ENCODE peak calls at places on chromosome 14, in nine cellular contexts. One of them, this sample, is unnamed.

GRCh38 chr14:99234982-99235491 is 37.0 kb downstream of the BCL11B start:
- DNase-seq in heart left ventricle: no peak
- DNase-seq in CD8-positive, alpha-beta T cell: peak
- DNase-seq in uterus: no peak
- DNase-seq in AG04450: no peak
- DNase-seq in fibroblast of mammary gland: no peak
- DNase-seq in MG63: no peak
- DNase-seq in heart right ventricle: no peak
- DNase-seq in AG09309: no peak
- DNase-seq in this sample: no peak

GRCh38 chr14:22973217-22974032 is 8.9 kb downstream of the AJUBA start:
- DNase-seq in heart left ventricle: peak
- DNase-seq in CD8-positive, alpha-beta T cell: peak
- DNase-seq in uterus: peak
- DNase-seq in AG04450: no peak
- DNase-seq in fibroblast of mammary gland: peak
- DNase-seq in MG63: no peak
- DNase-seq in heart right ventricle: peak
- DNase-seq in AG09309: no peak
- DNase-seq in this sample: peak

GRCh38 chr14:22955702-22956575 is 951 bp downstream of the HAUS4 start:
- DNase-seq in heart left ventricle: no peak
- DNase-seq in CD8-positive, alpha-beta T cell: no peak
- DNase-seq in uterus: no peak
- DNase-seq in AG04450: no peak
- DNase-seq in fibroblast of mammary gland: no peak
- DNase-seq in MG63: no peak
- DNase-seq in heart right ventricle: no peak
- DNase-seq in AG09309: no peak
- DNase-seq in this sample: no peak

GRCh38 chr14:54451961-54452360 is 10.8 kb upstream of the CNIH1 start:
- DNase-seq in heart left ventricle: no peak
- DNase-seq in CD8-positive, alpha-beta T cell: no peak
- DNase-seq in uterus: no peak
- DNase-seq in AG04450: no peak
- DNase-seq in fibroblast of mammary gland: no peak
- DNase-seq in MG63: no peak
- DNase-seq in heart right ventricle: no peak
- DNase-seq in AG09309: no peak
- DNase-seq in this sample: no peak

GRCh38 chr14:60724080-60724618 is at the start of gene SIX4:
- DNase-seq in heart left ventricle: peak
- DNase-seq in CD8-positive, alpha-beta T cell: peak
- DNase-seq in uterus: peak
- DNase-seq in AG04450: peak
- DNase-seq in fibroblast of mammary gland: peak
- DNase-seq in MG63: peak
- DNase-seq in heart right ventricle: peak
- DNase-seq in AG09309: peak
- DNase-seq in this sample: peak

GRCh38 chr14:104450811-104451401 is 128.7 kb upstream of the C14orf180 start:
- DNase-seq in heart left ventricle: no peak
- DNase-seq in CD8-positive, alpha-beta T cell: no peak
- DNase-seq in uterus: no peak
- DNase-seq in AG04450: no peak
- DNase-seq in fibroblast of mammary gland: no peak
- DNase-seq in MG63: no peak
- DNase-seq in heart right ventricle: no peak
- DNase-seq in AG09309: no peak
- DNase-seq in this sample: no peak

GRCh38 chr14:100536141-100536540 is 51.1 kb downstream of the BEGAIN start:
- DNase-seq in heart left ventricle: no peak
- DNase-seq in CD8-positive, alpha-beta T cell: peak
- DNase-seq in uterus: no peak
- DNase-seq in AG04450: no peak
- DNase-seq in fibroblast of mammary gland: no peak
- DNase-seq in MG63: no peak
- DNase-seq in heart right ventricle: no peak
- DNase-seq in AG09309: no peak
- DNase-seq in this sample: no peak

GRCh38 chr14:38389666-38390065 is 133.8 kb upstream of the CLEC14A start:
- DNase-seq in heart left ventricle: no peak
- DNase-seq in CD8-positive, alpha-beta T cell: no peak
- DNase-seq in uterus: no peak
- DNase-seq in AG04450: no peak
- DNase-seq in fibroblast of mammary gland: peak
- DNase-seq in MG63: no peak
- DNase-seq in heart right ventricle: no peak
- DNase-seq in AG09309: peak
- DNase-seq in this sample: peak

GRCh38 chr14:24080142-24080530 is 8.8 kb downstream of the CPNE6 start:
- DNase-seq in heart left ventricle: no peak
- DNase-seq in CD8-positive, alpha-beta T cell: no peak
- DNase-seq in uterus: no peak
- DNase-seq in AG04450: no peak
- DNase-seq in fibroblast of mammary gland: no peak
- DNase-seq in MG63: no peak
- DNase-seq in heart right ventricle: no peak
- DNase-seq in AG09309: no peak
- DNase-seq in this sample: no peak

GRCh38 chr14:24078146-24078545 is 6.8 kb downstream of the CPNE6 start:
- DNase-seq in heart left ventricle: no peak
- DNase-seq in CD8-positive, alpha-beta T cell: no peak
- DNase-seq in uterus: no peak
- DNase-seq in AG04450: no peak
- DNase-seq in fibroblast of mammary gland: no peak
- DNase-seq in MG63: no peak
- DNase-seq in heart right ventricle: no peak
- DNase-seq in AG09309: no peak
- DNase-seq in this sample: no peak

GRCh38 chr14:24080888-24081738 is 9.8 kb downstream of the CPNE6 start:
- DNase-seq in heart left ventricle: peak
- DNase-seq in CD8-positive, alpha-beta T cell: peak
- DNase-seq in uterus: peak
- DNase-seq in AG04450: no peak
- DNase-seq in fibroblast of mammary gland: peak
- DNase-seq in MG63: peak
- DNase-seq in heart right ventricle: peak
- DNase-seq in AG09309: no peak
- DNase-seq in this sample: no peak

GRCh38 chr14:24081739-24082204 is 10.4 kb downstream of the CPNE6 start:
- DNase-seq in heart left ventricle: no peak
- DNase-seq in CD8-positive, alpha-beta T cell: no peak
- DNase-seq in uterus: no peak
- DNase-seq in AG04450: no peak
- DNase-seq in fibroblast of mammary gland: no peak
- DNase-seq in MG63: no peak
- DNase-seq in heart right ventricle: no peak
- DNase-seq in AG09309: no peak
- DNase-seq in this sample: no peak

DNA sequence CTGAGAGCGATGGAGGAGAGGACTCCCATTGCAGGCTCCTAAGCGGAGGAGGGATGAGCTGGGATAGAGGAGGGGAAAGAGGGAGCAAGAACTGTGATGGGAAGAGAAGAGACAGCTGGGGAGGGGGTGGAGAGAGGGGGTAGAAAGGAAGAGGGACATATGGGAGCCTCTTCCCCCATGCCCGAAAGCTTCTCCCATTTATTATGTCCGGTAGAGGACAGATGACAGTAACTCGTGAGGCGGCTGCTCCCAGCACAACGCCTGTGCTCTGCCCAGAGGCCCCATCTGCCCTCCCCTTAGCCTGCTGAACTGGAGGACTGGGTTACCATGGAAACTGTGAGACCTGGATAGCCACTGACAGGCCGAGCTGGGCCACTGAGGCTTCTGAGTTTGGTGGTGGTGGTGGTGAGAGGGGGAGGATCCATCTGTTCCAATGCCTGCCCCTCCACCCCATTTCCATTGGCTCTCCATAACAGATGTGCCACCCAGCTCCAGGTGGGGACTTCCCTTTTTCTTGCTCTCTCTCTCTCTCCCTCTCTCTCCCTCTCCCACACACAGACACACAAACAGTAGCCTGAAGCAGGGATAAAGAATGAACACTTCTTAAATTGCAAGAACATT is 8.3 kb downstream of the CPNE6 start:
- DNase-seq in heart left ventricle: no peak
- DNase-seq in CD8-positive, alpha-beta T cell: no peak
- DNase-seq in uterus: no peak
- DNase-seq in AG04450: no peak
- DNase-seq in fibroblast of mammary gland: no peak
- DNase-seq in MG63: no peak
- DNase-seq in heart right ventricle: no peak
- DNase-seq in AG09309: no peak
- DNase-seq in this sample: no peak
- H3K4me3 ChIP-seq in heart left ventricle: no peak
- H3K4me3 ChIP-seq in CD8-positive, alpha-beta T cell: no peak
- H3K4me3 ChIP-seq in uterus: no peak
- H3K4me3 ChIP-seq in AG04450: no peak
- H3K4me3 ChIP-seq in fibroblast of mammary gland: no peak
- H3K4me3 ChIP-seq in MG63: no peak
- H3K4me3 ChIP-seq in heart right ventricle: no peak
- H3K4me3 ChIP-seq in AG09309: no peak
- H3K4me3 ChIP-seq in this sample: no peak

GRCh38 chr14:70957710-70958109 is 50.5 kb downstream of the PCNX1 start:
- DNase-seq in heart left ventricle: no peak
- DNase-seq in CD8-positive, alpha-beta T cell: no peak
- DNase-seq in uterus: no peak
- DNase-seq in AG04450: no peak
- DNase-seq in fibroblast of mammary gland: no peak
- DNase-seq in MG63: no peak
- DNase-seq in heart right ventricle: no peak
- DNase-seq in AG09309: no peak
- DNase-seq in this sample: no peak

GRCh38 chr14:70954068-70954467 is 46.8 kb downstream of the PCNX1 start:
- DNase-seq in heart left ventricle: no peak
- DNase-seq in CD8-positive, alpha-beta T cell: no peak
- DNase-seq in uterus: no peak
- DNase-seq in AG04450: no peak
- DNase-seq in fibroblast of mammary gland: no peak
- DNase-seq in MG63: no peak
- DNase-seq in heart right ventricle: no peak
- DNase-seq in AG09309: no peak
- DNase-seq in this sample: no peak

GRCh38 chr14:70956511-70956910 is 49.3 kb downstream of the PCNX1 start:
- DNase-seq in heart left ventricle: no peak
- DNase-seq in CD8-positive, alpha-beta T cell: no peak
- DNase-seq in uterus: no peak
- DNase-seq in AG04450: no peak
- DNase-seq in fibroblast of mammary gland: no peak
- DNase-seq in MG63: no peak
- DNase-seq in heart right ventricle: no peak
- DNase-seq in AG09309: no peak
- DNase-seq in this sample: no peak

GRCh38 chr14:70952485-70952884 is 45.2 kb downstream of the PCNX1 start:
- DNase-seq in heart left ventricle: no peak
- DNase-seq in CD8-positive, alpha-beta T cell: no peak
- DNase-seq in uterus: no peak
- DNase-seq in AG04450: no peak
- DNase-seq in fibroblast of mammary gland: no peak
- DNase-seq in MG63: no peak
- DNase-seq in heart right ventricle: no peak
- DNase-seq in AG09309: no peak
- DNase-seq in this sample: no peak

GRCh38 chr14:70955543-70956480 is 48.6 kb downstream of the PCNX1 start:
- DNase-seq in heart left ventricle: no peak
- DNase-seq in CD8-positive, alpha-beta T cell: peak
- DNase-seq in uterus: no peak
- DNase-seq in AG04450: peak
- DNase-seq in fibroblast of mammary gland: peak
- DNase-seq in MG63: no peak
- DNase-seq in heart right ventricle: no peak
- DNase-seq in AG09309: no peak
- DNase-seq in this sample: peak
- H3K4me3 ChIP-seq in heart left ventricle: no peak
- H3K4me3 ChIP-seq in CD8-positive, alpha-beta T cell: no peak
- H3K4me3 ChIP-seq in uterus: no peak
- H3K4me3 ChIP-seq in AG04450: no peak
- H3K4me3 ChIP-seq in fibroblast of mammary gland: no peak
- H3K4me3 ChIP-seq in MG63: no peak
- H3K4me3 ChIP-seq in heart right ventricle: no peak
- H3K4me3 ChIP-seq in AG09309: no peak
- H3K4me3 ChIP-seq in this sample: no peak

DNA sequence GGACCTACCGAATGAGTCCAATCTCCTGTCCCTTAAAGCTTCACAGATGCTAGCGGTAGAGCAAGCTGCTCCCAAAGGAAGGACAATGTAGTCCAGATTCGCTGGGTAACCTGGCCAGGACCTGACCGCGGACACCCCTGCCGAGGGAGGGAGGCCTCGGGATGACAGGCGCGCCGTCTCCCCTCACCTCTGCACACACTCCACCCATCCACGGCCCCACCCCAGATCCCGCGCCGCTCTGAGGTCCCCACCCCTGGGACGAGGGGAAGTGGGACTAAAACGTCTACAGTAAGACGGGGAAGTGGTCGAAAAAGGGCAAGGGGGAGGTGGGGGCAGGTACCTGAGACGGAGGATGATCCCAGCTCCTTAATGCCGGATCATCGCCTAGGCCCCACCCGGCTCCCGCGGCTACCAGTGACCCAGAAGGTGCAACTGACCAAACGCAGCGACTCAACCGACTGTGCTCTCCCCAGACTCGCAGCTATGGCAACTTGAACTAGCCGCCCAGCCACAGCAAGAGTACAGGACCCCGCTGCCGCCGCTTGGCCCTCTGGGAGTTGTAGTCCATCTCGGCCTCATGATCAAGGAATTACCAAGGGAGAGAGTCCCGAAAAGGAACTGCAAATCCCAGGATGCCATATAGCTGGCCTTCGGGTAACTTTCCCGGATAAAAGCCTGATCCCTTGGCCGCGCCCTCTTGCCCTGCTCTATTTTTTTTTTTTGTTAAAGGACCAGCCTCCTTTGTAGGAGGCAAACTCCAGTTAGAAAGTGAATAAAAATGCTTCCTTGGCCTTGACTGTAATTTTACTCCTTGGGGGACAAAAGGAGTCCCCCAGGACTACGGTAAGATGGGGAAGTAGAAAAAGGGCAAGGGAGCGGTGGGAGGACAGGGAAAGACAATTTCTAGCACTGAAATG is at the start of gene CEP128:
- DNase-seq in heart left ventricle: peak
- DNase-seq in CD8-positive, alpha-beta T cell: peak
- DNase-seq in uterus: peak
- DNase-seq in AG04450: peak
- DNase-seq in fibroblast of mammary gland: peak
- DNase-seq in MG63: peak
- DNase-seq in heart right ventricle: peak
- DNase-seq in AG09309: peak
- DNase-seq in this sample: peak
- H3K4me3 ChIP-seq in heart left ventricle: peak
- H3K4me3 ChIP-seq in CD8-positive, alpha-beta T cell: peak
- H3K4me3 ChIP-seq in uterus: peak
- H3K4me3 ChIP-seq in AG04450: peak
- H3K4me3 ChIP-seq in fibroblast of mammary gland: peak
- H3K4me3 ChIP-seq in MG63: peak
- H3K4me3 ChIP-seq in heart right ventricle: peak
- H3K4me3 ChIP-seq in AG09309: peak
- H3K4me3 ChIP-seq in this sample: peak

DNA sequence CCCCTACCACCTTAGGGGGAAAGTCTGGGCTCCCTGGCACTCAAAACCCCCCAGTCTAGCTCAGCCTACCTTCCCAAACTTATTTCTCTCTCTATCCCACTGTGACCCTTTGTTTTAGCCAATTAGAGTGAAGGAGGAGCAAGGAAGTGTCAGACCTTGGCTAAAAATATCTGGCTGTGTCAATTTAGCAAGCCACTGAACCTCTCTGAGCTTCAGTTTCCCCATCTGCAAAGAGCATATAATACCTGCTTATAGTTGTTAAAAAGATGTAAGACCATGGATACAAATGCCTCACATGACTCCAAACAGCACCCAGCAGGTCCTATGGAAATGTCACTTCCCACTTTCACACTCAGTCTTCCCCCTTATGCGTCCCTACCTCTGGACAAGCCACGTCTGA is 19.5 kb downstream of the FOXN3 start:
- DNase-seq in heart left ventricle: no peak
- DNase-seq in CD8-positive, alpha-beta T cell: no peak
- DNase-seq in uterus: no peak
- DNase-seq in AG04450: no peak
- DNase-seq in fibroblast of mammary gland: no peak
- DNase-seq in MG63: no peak
- DNase-seq in heart right ventricle: no peak
- DNase-seq in AG09309: no peak
- DNase-seq in this sample: no peak
- H3K4me3 ChIP-seq in heart left ventricle: no peak
- H3K4me3 ChIP-seq in CD8-positive, alpha-beta T cell: no peak
- H3K4me3 ChIP-seq in uterus: no peak
- H3K4me3 ChIP-seq in AG04450: no peak
- H3K4me3 ChIP-seq in fibroblast of mammary gland: no peak
- H3K4me3 ChIP-seq in MG63: no peak
- H3K4me3 ChIP-seq in heart right ventricle: no peak
- H3K4me3 ChIP-seq in AG09309: no peak
- H3K4me3 ChIP-seq in this sample: no peak